ENCODE peak calls at places on chromosomes 12 and 14, in six cellular contexts. S, W, V, J, A and Y are unnamed samples.

GRCh38 chr14:80567905-80568512 is 356.7 kb upstream of the DIO2 start:
- DNase-seq in S (no peak), W (no peak), V (no peak), J (peak; percentile 68), A (no peak), Y (peak; percentile 53)

GRCh38 chr14:22285991-22286390 is 303.0 kb downstream of the DAD1 start:
- DNase-seq in S (no peak), W (no peak), V (no peak), J (no peak), A (no peak), Y (no peak)

GRCh38 chr14:93212432-93212831 is 5.4 kb downstream of the UBR7 start:
- DNase-seq in S (no peak), W (no peak), V (no peak), J (no peak), A (no peak), Y (no peak)

GRCh38 chr12:9347328-9348127 is 139.3 kb upstream of the PZP start:
- DNase-seq in S (no peak), W (no peak), V (no peak), J (peak; percentile 13), A (no peak), Y (no peak)

GRCh38 chr12:106078358-106079025 is 60.3 kb downstream of the NUAK1 start:
- DNase-seq in S (peak; percentile 53), W (peak; percentile 74), V (no peak), J (peak; percentile 64), A (peak; percentile 64), Y (peak; percentile 57)

GRCh38 chr12:50541139-50541538 is 36.4 kb downstream of the DIP2B start:
- DNase-seq in S (no peak), W (no peak), V (no peak), J (no peak), A (no peak), Y (no peak)

GRCh38 chr14:104130974-104131651 is 7.3 kb upstream of the KIF26A start:
- DNase-seq in S (no peak), W (peak; percentile 69), V (no peak), J (peak; percentile 1), A (no peak), Y (no peak)

GRCh38 chr14:103443106-103443505 is 57.9 kb downstream of the MARK3 start:
- DNase-seq in S (no peak), W (no peak), V (no peak), J (no peak), A (no peak), Y (no peak)

GRCh38 chr14:91249841-91250616 is 5.5 kb upstream of the GPR68 start:
- DNase-seq in S (no peak), W (no peak), V (peak; percentile 45), J (no peak), A (no peak), Y (no peak)

GRCh38 chr12:113238309-113238708 is 17.0 kb downstream of the TPCN1 start:
- DNase-seq in S (no peak), W (no peak), V (no peak), J (no peak), A (no peak), Y (no peak)

GRCh38 chr12:113239288-113239771 is 18.1 kb downstream of the TPCN1 start:
- DNase-seq in S (no peak), W (no peak), V (no peak), J (no peak), A (no peak), Y (no peak)

GRCh38 chr12:113235976-113236375 is 14.7 kb downstream of the TPCN1 start:
- DNase-seq in S (no peak), W (no peak), V (no peak), J (no peak), A (no peak), Y (no peak)

GRCh38 chr12:113236539-113237354 is 15.5 kb downstream of the TPCN1 start:
- DNase-seq in S (no peak), W (no peak), V (no peak), J (no peak), A (no peak), Y (no peak)

DNA sequence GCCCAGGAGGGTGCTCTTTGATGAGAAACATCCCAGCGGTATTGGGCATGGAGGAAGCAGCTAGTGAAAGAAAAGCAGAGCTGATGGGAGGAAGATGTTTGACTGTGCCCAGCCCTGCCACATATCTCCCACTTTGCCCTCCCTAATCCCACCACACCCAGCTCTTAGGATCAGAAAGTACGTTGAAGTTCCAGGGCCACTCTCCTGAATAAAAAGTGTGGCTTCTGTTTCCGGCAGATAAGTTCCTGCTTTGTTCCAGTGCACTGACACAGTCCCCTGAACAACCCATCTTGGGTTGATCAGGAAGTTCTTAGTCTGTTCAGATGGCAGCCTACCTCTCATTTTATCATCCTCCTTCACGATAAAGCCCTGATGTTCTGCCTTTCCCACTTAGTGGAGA is 16.5 kb downstream of the TPCN1 start:
- DNase-seq in S (no peak), W (no peak), V (no peak), J (no peak), A (no peak), Y (no peak)
- H3K4me1 ChIP-seq in S (peaks cover 94% of the 10 kb centered on the region), W (peaks cover 88% of the 10 kb centered on the region), V (peaks cover 15% of the 10 kb centered on the region), J (peaks cover 17% of the 10 kb centered on the region), A (no peaks in the 10 kb centered on the region), Y (peaks cover 45% of the 10 kb centered on the region)

GRCh38 chr14:37021406-37021805 is 151.0 kb downstream of the SLC25A21 start:
- DNase-seq in S (no peak), W (no peak), V (no peak), J (no peak), A (no peak), Y (no peak)

GRCh38 chr14:37032863-37033262 is 139.5 kb downstream of the SLC25A21 start:
- DNase-seq in S (no peak), W (no peak), V (no peak), J (no peak), A (no peak), Y (no peak)

GRCh38 chr14:37024166-37024565 is 148.2 kb downstream of the SLC25A21 start:
- DNase-seq in S (no peak), W (no peak), V (no peak), J (no peak), A (no peak), Y (no peak)

DNA sequence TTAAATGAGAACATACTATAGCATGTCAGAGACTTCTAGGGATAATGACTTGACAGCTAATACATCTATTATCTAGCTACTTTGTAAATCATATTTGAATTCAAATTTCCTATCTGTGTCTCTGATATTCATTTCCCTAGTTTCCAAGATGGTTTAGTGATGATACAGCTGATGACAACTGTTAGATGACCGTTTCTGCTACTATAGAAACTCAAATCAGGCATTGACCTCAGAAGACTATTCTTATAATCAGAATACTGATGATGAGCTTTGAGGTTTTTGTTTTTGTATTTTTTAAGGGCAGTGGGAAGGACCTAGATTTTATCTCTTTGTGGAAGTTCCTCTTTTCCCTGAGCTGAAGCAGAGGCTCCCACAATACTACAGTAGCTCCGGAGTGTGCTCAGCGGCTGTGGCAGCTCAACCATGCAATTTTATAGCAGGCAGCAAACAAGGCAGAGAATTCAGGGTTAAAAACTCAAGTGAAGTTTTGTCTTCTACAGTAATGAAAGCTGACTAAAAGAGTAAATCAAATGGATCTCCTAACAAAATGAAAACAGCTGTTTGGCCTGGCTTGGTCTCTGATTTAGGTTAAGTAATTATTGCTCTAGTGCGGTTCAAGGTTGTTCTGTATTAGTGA is 145.1 kb downstream of the SLC25A21 start:
- DNase-seq in S (no peak), W (no peak), V (no peak), J (no peak), A (no peak), Y (no peak)
- H3K27ac ChIP-seq in S (no peak overlapping the region), W (no peak overlapping the region), V (no peak overlapping the region), J (no peak overlapping the region), A (no peak overlapping the region), Y (no peak overlapping the region)

DNA sequence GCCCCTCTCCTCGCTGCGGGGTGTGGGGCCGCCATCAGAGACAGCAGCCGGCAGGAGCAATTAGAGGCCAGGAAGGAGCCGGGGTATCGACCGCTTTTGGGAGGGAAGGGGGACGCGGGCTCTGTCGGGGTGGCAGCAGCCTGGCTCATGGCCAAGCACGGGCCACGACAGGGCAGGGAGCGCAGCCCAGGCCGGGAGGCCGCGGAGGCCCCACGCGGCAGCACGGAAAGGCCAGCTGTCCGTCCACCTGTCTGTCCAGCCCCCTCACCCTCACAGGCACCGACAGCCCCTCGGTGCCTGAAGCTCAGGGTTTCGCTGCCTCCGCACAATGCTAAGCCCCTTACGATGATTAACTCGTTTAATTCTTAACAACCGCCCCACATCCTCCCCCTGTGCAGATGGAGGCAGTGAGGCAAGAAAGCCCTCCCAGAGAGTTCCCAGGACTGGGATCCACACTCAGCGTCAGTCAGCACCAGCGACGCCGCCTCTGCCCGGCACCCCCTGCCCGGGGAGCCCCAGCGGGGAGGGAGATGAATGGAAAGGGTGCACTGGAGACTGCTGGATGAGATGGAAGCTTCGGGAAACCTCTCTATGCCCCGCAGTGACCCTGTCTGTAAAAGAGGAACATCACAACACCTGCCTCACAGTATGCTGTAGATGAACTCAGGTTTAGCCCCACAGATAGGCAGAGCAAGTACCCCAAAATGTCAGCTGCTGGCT is 23.7 kb downstream of the NCOR2 start:
- DNase-seq in S (no peak), W (no peak), V (no peak), J (no peak), A (no peak), Y (no peak)
- H3K4me1 ChIP-seq in S (peaks cover 64% of the 10 kb centered on the region), W (peaks cover 79% of the 10 kb centered on the region), V (peaks cover 55% of the 10 kb centered on the region), J (peaks cover 32% of the 10 kb centered on the region), A (no peaks in the 10 kb centered on the region), Y (peaks cover 50% of the 10 kb centered on the region)

DNA sequence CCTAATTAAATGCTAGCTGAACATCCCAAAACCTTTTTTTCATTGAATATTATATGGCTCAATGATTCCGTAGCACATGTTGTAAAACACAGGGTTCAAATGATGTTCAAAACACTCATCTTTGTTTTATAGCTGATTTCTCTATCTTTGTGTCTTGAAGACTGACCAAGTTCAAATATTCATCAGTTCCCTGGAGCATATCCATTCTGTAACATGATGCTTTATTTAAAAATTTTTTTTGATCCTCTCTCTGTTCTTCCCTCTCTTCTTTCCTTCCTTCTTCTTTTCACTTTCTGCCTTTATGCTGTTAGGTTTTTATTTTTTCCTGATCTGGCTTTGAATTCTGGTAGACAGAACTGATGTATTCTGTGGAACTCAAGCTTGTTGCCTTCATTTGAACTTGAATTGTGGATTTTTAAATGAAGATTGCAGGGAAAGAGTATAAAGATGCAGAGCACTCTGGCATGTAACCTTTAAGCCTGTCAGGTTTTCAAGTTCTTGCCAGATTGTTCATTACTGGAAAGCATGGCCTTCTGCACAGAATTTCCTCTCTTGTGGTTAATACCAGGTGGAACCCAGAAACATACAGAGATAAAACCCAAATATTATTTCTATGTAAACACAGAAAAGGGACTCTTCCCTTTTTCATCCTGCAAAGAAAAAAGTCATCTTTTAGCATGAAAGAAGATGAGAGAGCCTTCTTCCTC is 39.5 kb downstream of the PROX2 start:
- DNase-seq in S (no peak), W (no peak), V (no peak), J (peak; percentile 47), A (no peak), Y (no peak)
- H3K27ac ChIP-seq in S (no peak overlapping the region), W (no peak overlapping the region), V (no peak overlapping the region), J (peak overlapping the region; percentile 62), A (no peak overlapping the region), Y (no peak overlapping the region)

GRCh38 chr12:54286042-54286931 is 5.8 kb downstream of the HNRNPA1 start:
- DNase-seq in S (no peak), W (no peak), V (no peak), J (no peak), A (no peak), Y (no peak)
- H3K4me1 ChIP-seq in S (peaks cover 49% of the 10 kb centered on the region), W (peaks cover 79% of the 10 kb centered on the region), V (peaks cover 50% of the 10 kb centered on the region), J (no peaks in the 10 kb centered on the region), A (peaks cover 13% of the 10 kb centered on the region), Y (peaks cover 20% of the 10 kb centered on the region)